ENCODE peak calls at places on chromosomes 6 and 20, in eight cellular contexts. R, S, D, T, W, O, B and J are unnamed samples.

GRCh38 chr6:41692735-41693134 is 42.7 kb downstream of the TFEB start:
- DNase-seq in R (peak; percentile 6), T (no peak), S (no peak), B (no peak), O (no peak), D (no peak), W (no peak), J (no peak)

GRCh38 chr6:69086689-69087088 is 451.6 kb downstream of the ADGRB3 start:
- DNase-seq in D (no peak), O (no peak), B (no peak), S (no peak), T (no peak), R (no peak), W (no peak), J (no peak)

GRCh38 chr6:41824571-41825569 is 37.4 kb downstream of the TOMM6 start:
- DNase-seq in B (no peak), D (no peak), T (no peak), R (no peak), S (no peak), W (no peak), O (peak; percentile 95), J (no peak)

GRCh38 chr6:13284646-13285045 is 43.7 kb downstream of the TBC1D7 start:
- DNase-seq in B (no peak), T (no peak), S (no peak), W (no peak), D (no peak), R (no peak), O (peak; percentile 35), J (no peak)

GRCh38 chr6:82875573-82876185 is 190.0 kb downstream of the UBE3D start:
- DNase-seq in T (no peak), S (no peak), R (no peak), W (peak; percentile 50), B (no peak), O (peak; percentile 86), D (no peak), J (no peak)

GRCh38 chr6:39203804-39204495 is 25.3 kb downstream of the KCNK5 start:
- DNase-seq in D (peak; percentile 97), O (no peak), W (peak; percentile 36), T (no peak), B (no peak), R (peak; percentile 90), S (peak; percentile 95), J (no peak)

GRCh38 chr6:160978141-160978926 is 13.2 kb upstream of the MAP3K4 start:
- DNase-seq in R (no peak), S (no peak), T (no peak), W (no peak), D (no peak), B (no peak), O (no peak), J (no peak)

GRCh38 chr20:63057133-63058117 is 50.7 kb upstream of the BHLHE23 start:
- DNase-seq in S (no peak), W (no peak), D (no peak), B (no peak), R (no peak), T (no peak), O (no peak), J (no peak)

GRCh38 chr6:62775427-62776022 is 435.7 kb upstream of the FKBP1C start:
- DNase-seq in D (no peak), B (no peak), T (no peak), W (no peak), R (no peak), O (no peak), S (no peak), J (no peak)

GRCh38 chr6:71287038-71287437 is 1.6 kb upstream of the OGFRL1 start:
- DNase-seq in W (no peak), R (no peak), O (no peak), T (peak; percentile 55), S (no peak), D (no peak), B (no peak), J (no peak)

GRCh38 chr6:108658174-108658573 is 97.5 kb downstream of the FOXO3 start:
- DNase-seq in D (no peak), W (no peak), S (no peak), B (no peak), O (no peak), R (no peak), T (no peak), J (no peak)
- H3K4me1 ChIP-seq in D (peaks cover 9% of the 10 kb centered on the region), W (peaks cover 31% of the 10 kb centered on the region), S (no peaks in the 10 kb centered on the region), B (peaks cover 81% of the 10 kb centered on the region), O (peaks cover 9% of the 10 kb centered on the region), R (peaks cover 58% of the 10 kb centered on the region), T (peaks cover 73% of the 10 kb centered on the region), J (peaks cover 54% of the 10 kb centered on the region)

DNA sequence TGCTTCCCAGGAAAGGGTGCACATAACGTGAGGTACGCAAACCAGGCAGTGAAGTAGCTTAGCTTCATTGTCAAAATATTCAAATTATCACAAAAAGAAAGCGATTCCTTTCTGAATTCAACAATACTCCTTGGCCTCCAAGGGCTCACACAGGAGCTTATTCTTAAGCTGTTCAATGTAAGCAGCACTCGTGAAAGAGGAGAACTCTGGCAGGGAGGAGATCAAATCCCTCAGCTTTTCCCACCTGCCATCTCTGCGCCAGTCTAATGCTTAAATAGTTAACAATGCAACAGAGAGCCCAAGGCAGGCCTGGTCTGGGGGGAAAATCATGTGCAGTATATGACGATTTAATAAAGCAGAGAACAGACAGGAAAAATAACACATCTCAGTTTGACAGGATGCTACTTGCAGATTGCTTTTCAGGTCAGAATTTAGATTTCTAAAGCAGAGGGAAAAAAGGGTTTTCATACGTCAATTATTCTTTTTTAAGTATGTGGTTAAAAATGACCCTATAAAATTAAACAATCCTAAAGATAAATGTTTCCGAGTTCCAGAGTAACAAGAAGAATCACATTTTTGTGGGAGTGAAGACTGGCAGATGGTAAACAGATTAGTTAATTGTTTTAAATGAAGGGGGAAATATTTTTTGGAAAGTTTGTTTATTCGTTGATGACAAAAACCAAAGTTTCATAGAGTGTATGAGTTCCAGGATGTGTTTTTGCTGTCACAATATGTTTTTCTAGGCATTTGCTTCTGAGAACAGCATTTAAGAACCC is 46.0 kb downstream of the PLAGL1 start:
- DNase-seq in D (no peak), T (no peak), R (no peak), W (no peak), B (no peak), S (no peak), O (no peak), J (no peak)
- TF ChIP-seq CTCF in D (no peak), T (no peak), R (no peak), W (no peak), B (no peak), S (no peak), O (no peak), J (no peak)

GRCh38 chr6:108873251-108873650 is 25.0 kb downstream of the ARMC2 start:
- DNase-seq in W (no peak), B (no peak), D (no peak), R (no peak), S (no peak), T (no peak), O (no peak), J (no peak)

GRCh38 chr6:108876929-108877775 is 28.9 kb downstream of the ARMC2 start:
- DNase-seq in B (peak; percentile 82), S (no peak), D (no peak), T (peak; percentile 87), O (no peak), W (no peak), R (peak; percentile 57), J (peak; percentile 91)

GRCh38 chr6:108874470-108875160 is 26.4 kb downstream of the ARMC2 start:
- DNase-seq in S (no peak), D (no peak), T (no peak), W (no peak), O (peak; percentile 49), R (no peak), B (no peak), J (no peak)

GRCh38 chr6:108873971-108874370 is 25.7 kb downstream of the ARMC2 start:
- DNase-seq in D (no peak), R (no peak), B (no peak), S (no peak), O (no peak), W (no peak), T (no peak), J (no peak)

DNA sequence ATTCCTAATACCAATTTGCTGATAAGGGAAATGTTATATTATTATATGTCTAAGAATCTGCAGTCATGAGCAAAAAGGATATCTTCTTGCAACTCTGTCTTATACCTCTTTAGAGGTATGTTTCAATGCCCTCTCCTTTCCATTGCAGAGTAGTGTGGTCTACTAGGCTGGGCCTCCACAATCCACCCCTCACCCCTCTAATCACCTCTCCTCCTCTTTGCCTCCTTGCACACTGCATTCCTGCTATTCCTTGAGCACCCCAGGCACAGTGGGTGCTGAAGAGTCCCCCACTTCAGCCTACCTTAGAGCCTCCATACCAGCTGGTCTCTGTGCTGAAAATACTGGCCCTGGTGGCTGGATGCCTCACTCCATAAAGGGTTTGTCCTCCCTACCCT is 26.9 kb downstream of the ARMC2 start:
- DNase-seq in R (no peak), B (no peak), D (no peak), W (no peak), O (no peak), S (no peak), T (no peak), J (no peak)
- H3K4me1 ChIP-seq in R (peaks cover 76% of the 10 kb centered on the region), B (peaks cover 48% of the 10 kb centered on the region), D (no peaks in the 10 kb centered on the region), W (no peaks in the 10 kb centered on the region), O (no peaks in the 10 kb centered on the region), S (no peaks in the 10 kb centered on the region), T (peaks cover 46% of the 10 kb centered on the region), J (peaks cover 47% of the 10 kb centered on the region)

DNA sequence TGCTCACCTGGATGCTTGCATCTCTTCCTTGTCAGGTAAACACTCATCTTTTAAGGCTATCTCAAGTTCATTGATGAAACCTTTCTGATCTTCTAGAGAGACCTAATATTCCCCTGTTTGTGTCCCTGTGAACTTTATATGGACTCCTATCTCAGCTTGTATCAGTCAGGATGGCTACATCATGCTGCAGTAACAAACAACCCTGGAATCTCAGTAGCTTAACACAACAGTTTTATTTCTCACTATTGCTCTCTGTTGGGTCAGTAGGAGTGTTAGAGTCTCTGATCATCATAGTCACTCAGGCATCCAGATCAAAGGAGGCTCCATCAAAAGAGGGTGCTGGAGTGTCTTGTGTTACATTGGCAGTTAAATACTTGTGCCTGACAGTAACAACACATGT is 12.2 kb upstream of the C2 start:
- DNase-seq in W (no peak), T (no peak), S (no peak), B (no peak), O (no peak), R (no peak), D (no peak), J (no peak)
- TF ChIP-seq CTCF in W (no peak), T (no peak), S (no peak), B (no peak), O (no peak), R (no peak), D (no peak), J (no peak)